ENCODE peak calls at places on chromosome 18, in eight cellular contexts. F, U, C, Z, Y, R, O and H are unnamed samples. For H3K36me3, the result is how much of the 10 kb centered on the place peaks cover.

GRCh38 chr18:49723648-49724180 is 89.6 kb downstream of the ACAA2 start:
- DNase-seq in Z (peak), O (no peak), Y (no peak), C (no peak), R (no peak), F (peak), U (peak), H (peak)

GRCh38 chr18:55763805-55764204 is 175.8 kb upstream of the TCF4 start:
- DNase-seq in Z (peak), R (no peak), O (no peak), C (no peak), U (no peak), F (no peak), Y (no peak), H (no peak)

GRCh38 chr18:51656249-51656648 is 458.8 kb upstream of the MEX3C start:
- DNase-seq in Y (no peak), R (no peak), Z (no peak), O (no peak), F (no peak), U (no peak), C (no peak), H (no peak)

GRCh38 chr18:33755918-33756590 is 178.0 kb downstream of the ASXL3 start:
- DNase-seq in Y (no peak), F (no peak), C (no peak), U (peak), Z (peak), O (no peak), R (no peak), H (no peak)

GRCh38 chr18:11040359-11040758 is 109.0 kb downstream of the PIEZO2 start:
- DNase-seq in R (no peak), O (no peak), U (no peak), Y (no peak), F (no peak), Z (no peak), C (no peak), H (no peak)

GRCh38 chr18:48813833-48814489 is 136.8 kb downstream of the SMAD7 start:
- DNase-seq in F (peak), C (peak), Z (peak), U (peak), O (no peak), Y (peak), R (peak), H (peak)

GRCh38 chr18:681985-682384 is 24.5 kb downstream of the TYMS start:
- DNase-seq in Y (peak), Z (no peak), C (no peak), O (no peak), F (no peak), U (no peak), R (no peak), H (peak)

GRCh38 chr18:24270937-24271380 is 126.7 kb downstream of the OSBPL1A start:
- DNase-seq in O (peak), Y (no peak), F (no peak), C (no peak), U (peak), Z (peak), R (no peak), H (no peak)

GRCh38 chr18:27188309-27188708 is 3.2 kb upstream of the CHST9 start:
- DNase-seq in U (no peak), F (no peak), C (no peak), R (no peak), Z (no peak), Y (no peak), O (no peak), H (no peak)

GRCh38 chr18:3658529-3658928 is 208.6 kb downstream of the TGIF1 start:
- DNase-seq in R (no peak), C (no peak), Z (no peak), U (no peak), F (no peak), Y (no peak), O (no peak), H (no peak)

GRCh38 chr18:74116628-74117554 is 30.7 kb downstream of the FBXO15 start:
- DNase-seq in F (no peak), U (peak), Z (peak), O (peak), Y (no peak), C (no peak), R (no peak), H (no peak)

GRCh38 chr18:54647176-54647575 is 56.1 kb downstream of the DYNAP start:
- DNase-seq in O (peak), U (peak), C (no peak), R (no peak), F (no peak), Z (peak), Y (no peak), H (no peak)

GRCh38 chr18:66724664-66725356 is 120.9 kb upstream of the CDH19 start:
- DNase-seq in C (no peak), O (no peak), Z (no peak), F (peak), Y (no peak), R (no peak), U (no peak), H (no peak)

GRCh38 chr18:26493021-26493420 is 55.3 kb downstream of the KCTD1 start:
- DNase-seq in Z (no peak), Y (no peak), F (no peak), O (no peak), C (no peak), R (no peak), U (no peak), H (no peak)

GRCh38 chr18:27447930-27448329 is 262.8 kb upstream of the CHST9 start:
- DNase-seq in C (no peak), R (no peak), U (no peak), Y (no peak), F (no peak), Z (no peak), O (no peak), H (no peak)

GRCh38 chr18:73688851-73689659 is 458.6 kb downstream of the FBXO15 start:
- DNase-seq in C (no peak), U (peak), F (no peak), R (no peak), Z (peak), Y (no peak), O (peak), H (no peak)

GRCh38 chr18:48829443-48830149 is 121.2 kb downstream of the SMAD7 start:
- DNase-seq in F (peak), U (peak), C (no peak), O (peak), R (peak), Z (peak), Y (no peak), H (no peak)

GRCh38 chr18:23982154-23983071 is 32.1 kb upstream of the TTC39C start:
- DNase-seq in U (no peak), O (peak), Y (no peak), C (peak), R (peak), F (peak), Z (no peak), H (no peak)

GRCh38 chr18:48842259-48843061 is 108.3 kb downstream of the SMAD7 start:
- DNase-seq in Y (peak), C (no peak), U (peak), F (peak), O (no peak), Z (peak), R (peak), H (no peak)

GRCh38 chr18:32549248-32549842 is 78.7 kb upstream of the GAREM1 start:
- DNase-seq in C (peak), Z (peak), F (peak), R (peak), Y (peak), U (peak), O (peak), H (peak)

GRCh38 chr18:28041366-28041765 is 135.6 kb downstream of the CDH2 start:
- DNase-seq in Y (no peak), Z (peak), C (no peak), F (no peak), R (no peak), U (no peak), O (peak), H (no peak)

DNA sequence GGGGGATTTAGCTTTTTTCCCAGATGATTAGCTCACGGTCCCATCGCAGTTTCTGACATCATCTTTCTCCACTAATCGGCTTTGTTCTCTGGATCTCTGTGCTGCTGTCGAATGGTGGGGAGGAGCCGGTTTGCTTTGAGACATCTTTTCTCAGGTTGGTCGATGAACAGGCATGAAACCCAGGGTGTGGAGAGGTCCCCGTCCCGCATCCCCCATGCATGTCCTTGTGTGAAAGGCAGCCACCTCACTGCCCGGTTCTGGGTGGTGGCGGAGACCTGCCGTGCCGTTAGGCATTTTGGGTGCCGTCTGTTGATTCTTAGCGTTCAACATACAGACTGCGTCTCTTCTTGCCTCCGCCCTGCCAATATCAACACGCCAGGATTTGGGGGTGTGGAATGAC is 57.8 kb downstream of the CTDP1 start:
- DNase-seq in Z (no peak), Y (no peak), U (no peak), O (no peak), C (peak), R (no peak), F (no peak), H (no peak)
- H3K36me3 ChIP-seq in Z (under half), Y (under half), U (half or more), O (under half), C (half or more), R (under half), F (under half), H (half or more)

GRCh38 chr18:70382032-70382431 is 93.2 kb downstream of the SOCS6 start:
- DNase-seq in O (no peak), C (no peak), U (no peak), R (no peak), F (no peak), Z (no peak), Y (no peak), H (no peak)
- H3K27ac ChIP-seq in O (no peak), C (no peak), U (peak), R (no peak), F (no peak), Z (no peak), Y (no peak), H (no peak)

GRCh38 chr18:38256366-38256765 is 690.8 kb upstream of the CELF4 start:
- DNase-seq in U (no peak), R (no peak), Y (no peak), Z (peak), F (no peak), O (no peak), C (no peak), H (no peak)

GRCh38 chr18:38250981-38251380 is 685.4 kb upstream of the CELF4 start:
- DNase-seq in O (peak), Y (no peak), U (no peak), C (no peak), R (no peak), F (no peak), Z (peak), H (no peak)
- H3K36me3 ChIP-seq in O (under half), Y (under half), U (under half), C (under half), R (under half), F (under half), Z (under half), H (under half)

DNA sequence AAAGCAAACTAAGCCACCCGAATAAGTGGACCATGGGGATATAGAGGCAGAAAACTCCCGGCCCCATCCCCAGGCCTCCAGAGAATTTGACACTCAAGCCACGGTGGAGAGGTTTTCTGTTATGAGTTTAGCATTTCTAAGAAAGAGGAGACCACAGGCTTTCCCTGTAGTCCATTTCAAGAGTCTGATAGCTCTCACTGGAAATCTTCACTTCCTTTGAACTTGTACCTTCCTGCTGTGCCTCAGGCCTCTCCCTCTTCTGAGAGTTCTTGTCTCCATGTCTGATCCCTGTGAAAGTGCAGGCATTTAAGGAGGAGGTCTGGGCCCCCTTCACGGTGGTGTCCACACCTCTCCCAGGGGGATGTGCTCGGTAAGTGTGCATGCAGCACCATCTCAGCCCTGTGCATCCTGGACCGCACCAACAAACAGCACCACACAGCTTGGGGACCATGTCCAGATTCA is 113.7 kb downstream of the BCL2 start:
- DNase-seq in Y (no peak), O (no peak), Z (no peak), F (no peak), U (no peak), C (no peak), R (no peak), H (no peak)
- H3K27ac ChIP-seq in Y (peak), O (no peak), Z (no peak), F (no peak), U (no peak), C (no peak), R (no peak), H (peak)

DNA sequence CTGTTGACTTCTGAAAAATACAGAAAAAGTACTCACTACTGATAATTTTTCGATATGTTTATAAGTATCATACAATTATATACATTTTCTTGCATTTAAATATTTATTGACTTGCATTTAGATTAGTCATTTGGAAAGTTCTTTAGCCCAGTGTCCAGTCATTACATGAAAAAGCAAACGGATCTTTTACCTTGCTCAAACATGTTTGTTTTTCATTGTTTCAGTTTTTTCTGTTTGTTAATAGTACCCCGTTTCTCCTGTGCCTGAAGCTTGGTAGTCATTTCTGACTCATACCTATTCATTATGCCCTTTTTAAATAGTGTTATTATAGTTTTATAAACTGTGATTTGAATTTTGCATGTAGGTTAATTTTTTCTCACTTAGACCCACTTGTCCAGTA is 28.1 kb downstream of the CEP192 start:
- DNase-seq in R (no peak), U (no peak), C (no peak), Z (no peak), Y (no peak), O (no peak), F (no peak), H (no peak)
- H3K36me3 ChIP-seq in R (under half), U (half or more), C (half or more), Z (under half), Y (under half), O (under half), F (under half), H (half or more)

GRCh38 chr18:31205273-31205672 is 42.6 kb upstream of the DSC1 start:
- DNase-seq in O (no peak), Y (no peak), C (no peak), Z (no peak), F (no peak), R (no peak), U (no peak), H (no peak)

GRCh38 chr18:31204833-31205232 is 42.2 kb upstream of the DSC1 start:
- DNase-seq in Y (no peak), U (no peak), F (no peak), O (no peak), C (no peak), Z (no peak), R (no peak), H (no peak)

GRCh38 chr18:31206064-31206463 is 43.4 kb upstream of the DSC1 start:
- DNase-seq in Z (no peak), C (no peak), U (no peak), F (no peak), Y (no peak), R (no peak), O (no peak), H (no peak)

GRCh38 chr18:31209041-31209440 is 46.4 kb upstream of the DSC1 start:
- DNase-seq in O (peak), R (no peak), U (no peak), C (no peak), Y (no peak), Z (peak), F (no peak), H (no peak)

GRCh38 chr18:31206787-31207381 is 44.2 kb upstream of the DSC1 start:
- DNase-seq in Z (peak), F (peak), R (no peak), O (peak), U (peak), C (peak), Y (no peak), H (no peak)
- H3K27ac ChIP-seq in Z (no peak), F (peak), R (no peak), O (no peak), U (peak), C (peak), Y (no peak), H (no peak)